ENCODE peak calls at places on chromosomes 1 and 21, in four cellular contexts. K is ovary, E is astrocyte, B is endothelial cell of umbilical vein. W is an unnamed sample.
A peak's percentile ranks its signal among the peaks of the same experiment; 100 is the strongest.

GRCh38 chr1:19079983-19080472 is 123.6 kb upstream of the IFFO2 start:
- DNase-seq in K (no peak), E (no peak), B (no peak), W (no peak)

GRCh38 chr1:26700711-26701110 is 4.9 kb downstream of the ARID1A start:
- DNase-seq in K (no peak), E (peak; percentile 52), B (no peak), W (no peak)

GRCh38 chr21:29938968-29939858 is 583 bp downstream of the GRIK1 start:
- DNase-seq in K (no peak), E (peak; percentile 0), B (no peak), W (no peak)

GRCh38 chr21:17529648-17530047 is 16.8 kb downstream of the CXADR start:
- DNase-seq in K (no peak), E (no peak), B (no peak), W (no peak)

GRCh38 chr21:19692231-19692630 is 1288.6 kb upstream of the TMPRSS15 start:
- DNase-seq in K (no peak), E (no peak), B (no peak), W (no peak)

GRCh38 chr1:213252026-213252425 is 201.0 kb downstream of the RPS6KC1 start:
- DNase-seq in K (no peak), E (no peak), B (no peak), W (no peak)

GRCh38 chr21:17451364-17451869 is 61.4 kb upstream of the CXADR start:
- DNase-seq in K (no peak), E (peak; percentile 82), B (peak; percentile 56), W (no peak)

GRCh38 chr1:58929667-58930325 is 145.9 kb upstream of the JUN start:
- DNase-seq in K (no peak), E (no peak), B (no peak), W (no peak)

GRCh38 chr1:194052514-194053333 is 866.3 kb upstream of the B3GALT2 start:
- DNase-seq in K (no peak), E (no peak), B (no peak), W (no peak)

GRCh38 chr1:192788184-192788583 is 20.7 kb upstream of the RGS2 start:
- DNase-seq in K (no peak), E (peak; percentile 77), B (no peak), W (no peak)

GRCh38 chr1:9701661-9702060 is 50.1 kb downstream of the PIK3CD start:
- DNase-seq in K (no peak), E (no peak), B (no peak), W (no peak)

GRCh38 chr1:27111771-27112573 is 43.0 kb downstream of the SLC9A1 start:
- DNase-seq in K (peak; percentile 91), E (peak; percentile 100), B (peak; percentile 99), W (peak; percentile 92)

GRCh38 chr1:211482306-211482705 is 9.7 kb downstream of the RD3 start:
- DNase-seq in K (no peak), E (no peak), B (no peak), W (no peak)

GRCh38 chr1:236035681-236036101 is 29.2 kb downstream of the NID1 start:
- DNase-seq in K (no peak), E (peak; percentile 23), B (no peak), W (no peak)

GRCh38 chr21:35427320-35428040 is 378.4 kb upstream of the RUNX1 start:
- DNase-seq in K (no peak), E (no peak), B (no peak), W (no peak)

GRCh38 chr21:37087188-37087587 is 14.1 kb downstream of the TTC3 start:
- DNase-seq in K (no peak), E (peak; percentile 63), B (peak; percentile 31), W (no peak)

GRCh38 chr1:213014642-213015041 is 1.0 kb downstream of the ANGEL2 start:
- DNase-seq in K (no peak), E (peak; percentile 5), B (no peak), W (no peak)

GRCh38 chr1:25003457-25004190 is 73.5 kb upstream of the RUNX3 start:
- DNase-seq in K (no peak), E (peak; percentile 22), B (no peak), W (no peak)

GRCh38 chr1:17282836-17283235 is 25.2 kb upstream of the PADI4 start:
- DNase-seq in K (no peak), E (no peak), B (no peak), W (no peak)

GRCh38 chr1:20654104-20654690 is 7.0 kb downstream of the DDOST start:
- DNase-seq in K (peak; percentile 57), E (no peak), B (no peak), W (no peak)

GRCh38 chr1:51345300-51345687 is 14.9 kb upstream of the TTC39A start:
- DNase-seq in K (no peak), E (no peak), B (no peak), W (no peak)

GRCh38 chr1:203547771-203548421 is 53.9 kb downstream of the OPTC start:
- DNase-seq in K (no peak), E (no peak), B (no peak), W (no peak)

GRCh38 chr1:55402117-55402516 is 187.0 kb upstream of the USP24 start:
- DNase-seq in K (no peak), E (peak; percentile 73), B (no peak), W (no peak)

GRCh38 chr1:205226868-205227583 is 720 bp upstream of the TMCC2 start:
- DNase-seq in K (no peak), E (peak; percentile 58), B (peak; percentile 37), W (no peak)

GRCh38 chr1:241934843-241935242 is 22.7 kb upstream of the BECN2 start:
- DNase-seq in K (no peak), E (no peak), B (no peak), W (no peak)

GRCh38 chr21:37267269-37268185 is at the start of gene VPS26C:
- DNase-seq in K (peak; percentile 99), E (peak; percentile 99), B (peak; percentile 100), W (peak; percentile 99)

GRCh38 chr1:228347181-228347580 is 59.5 kb downstream of the TRIM11 start:
- DNase-seq in K (peak; percentile 23), E (no peak), B (no peak), W (no peak)

GRCh38 chr1:14037101-14037807 is 337.3 kb downstream of the PRDM2 start:
- DNase-seq in K (no peak), E (peak; percentile 8), B (no peak), W (no peak)

GRCh38 chr1:159831696-159832225 is 5.1 kb downstream of the SLAMF8 start:
- DNase-seq in K (no peak), E (no peak), B (no peak), W (no peak)

GRCh38 chr1:43171312-43171875 is 696 bp downstream of the EBNA1BP2 start:
- DNase-seq in K (no peak), E (no peak), B (peak; percentile 6), W (no peak)

GRCh38 chr1:147167361-147167760 is 4.9 kb downstream of the PRKAB2 start:
- DNase-seq in K (no peak), E (peak; percentile 98), B (no peak), W (no peak)

GRCh38 chr1:47805826-47806450 is 191.2 kb downstream of the TRABD2B start:
- DNase-seq in K (no peak), E (no peak), B (no peak), W (no peak)

GRCh38 chr1:87335175-87335992 is 6.7 kb downstream of the LMO4 start:
- DNase-seq in K (peak; percentile 68), E (peak; percentile 26), B (peak; percentile 42), W (peak; percentile 67)

GRCh38 chr1:18008116-18008515 is 99.5 kb upstream of the IGSF21 start:
- DNase-seq in K (no peak), E (no peak), B (no peak), W (no peak)

GRCh38 chr1:89356658-89357400 is 7.0 kb upstream of the GBP6 start:
- DNase-seq in K (no peak), E (peak; percentile 42), B (no peak), W (no peak)

GRCh38 chr1:154220071-154220969 is at the start of gene UBAP2L:
- DNase-seq in K (peak; percentile 100), E (peak; percentile 97), B (peak; percentile 100), W (peak; percentile 98)

GRCh38 chr1:244296010-244296409 is 155.7 kb downstream of the ADSS2 start:
- DNase-seq in K (no peak), E (no peak), B (no peak), W (no peak)

GRCh38 chr1:100861379-100861778 is 33.3 kb downstream of the EXTL2 start:
- DNase-seq in K (no peak), E (no peak), B (no peak), W (no peak)
- H3K27ac ChIP-seq in K (no peak overlapping the region), E (no peak overlapping the region), B (no peak overlapping the region), W (no peak overlapping the region)

DNA sequence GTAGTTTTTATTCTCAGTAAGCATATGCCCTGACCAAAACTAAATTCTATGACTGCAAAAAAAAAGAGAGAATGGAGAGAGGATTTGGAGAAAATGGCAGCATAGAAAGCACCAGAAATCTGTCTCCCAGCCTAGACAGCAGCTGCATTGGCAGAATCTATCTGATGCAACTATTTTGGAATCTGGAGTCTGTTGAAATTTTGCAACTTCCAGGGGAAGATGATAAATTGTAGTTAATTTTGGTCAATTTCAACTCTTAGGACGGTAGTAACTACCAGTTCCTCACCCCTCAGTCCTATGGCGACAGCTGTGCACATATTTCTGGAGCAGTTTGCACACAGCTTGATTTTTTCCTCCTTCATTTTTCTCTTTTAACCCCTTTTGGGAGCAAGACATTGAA is 10.9 kb downstream of the EXO5 start:
- DNase-seq in K (no peak), E (no peak), B (no peak), W (no peak)
- H3K27ac ChIP-seq in K (no peak overlapping the region), E (no peak overlapping the region), B (no peak overlapping the region), W (no peak overlapping the region)

DNA sequence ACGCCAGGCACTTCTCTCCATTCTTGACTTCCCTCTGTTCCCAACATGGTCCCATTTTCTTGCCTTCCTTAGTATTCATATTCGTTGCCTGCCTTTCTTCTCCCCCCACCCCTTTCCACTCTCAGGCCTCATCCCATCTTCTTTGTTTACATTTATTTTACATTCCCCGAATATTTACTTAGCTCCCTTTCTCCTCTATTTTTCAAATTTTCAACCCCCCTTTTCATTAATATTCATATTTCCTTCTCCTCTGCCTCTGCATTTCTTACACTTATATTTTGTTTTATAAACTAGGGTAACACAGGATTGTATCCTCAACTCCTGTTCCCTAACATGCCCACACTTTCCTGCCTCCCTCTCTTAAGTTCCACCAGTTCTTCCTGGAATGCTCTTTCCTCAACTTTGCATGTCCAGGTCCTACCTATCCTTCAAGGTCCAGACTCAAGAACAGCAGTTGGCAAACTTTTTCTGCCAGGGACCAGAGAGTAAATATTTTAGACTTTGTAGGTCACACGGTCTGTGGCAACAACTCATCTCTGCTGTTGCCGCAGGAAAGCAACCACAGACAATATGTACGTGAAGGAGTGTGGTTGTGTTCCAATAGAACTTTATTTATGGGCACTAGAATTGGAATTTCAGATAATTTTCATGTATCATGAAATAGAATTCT is 29.8 kb upstream of the A3GALT2 start:
- DNase-seq in K (no peak), E (no peak), B (no peak), W (no peak)
- H3K27ac ChIP-seq in K (peak overlapping the region; percentile 81), E (peak overlapping the region; percentile 69), B (no peak overlapping the region), W (peak overlapping the region; percentile 82)

GRCh38 chr1:93692451-93692861 is 10.8 kb upstream of the BCAR3 start:
- DNase-seq in K (no peak), E (no peak), B (no peak), W (no peak)

GRCh38 chr1:93694039-93694438 is 12.4 kb upstream of the BCAR3 start:
- DNase-seq in K (no peak), E (no peak), B (peak; percentile 12), W (no peak)

GRCh38 chr1:93692001-93692400 is 10.4 kb upstream of the BCAR3 start:
- DNase-seq in K (no peak), E (no peak), B (peak; percentile 33), W (no peak)

GRCh38 chr1:93694833-93695232 is 13.2 kb upstream of the BCAR3 start:
- DNase-seq in K (no peak), E (no peak), B (no peak), W (no peak)

GRCh38 chr1:93692983-93693591 is 11.4 kb upstream of the BCAR3 start:
- DNase-seq in K (no peak), E (peak; percentile 86), B (peak; percentile 77), W (no peak)
- H3K27ac ChIP-seq in K (no peak overlapping the region), E (peak overlapping the region; percentile 76), B (peak overlapping the region; percentile 85), W (peak overlapping the region; percentile 66)

W was measured in lung.